ENCODE peak calls at places on chromosomes 5 and 9, in eight cellular contexts. One of them, this sample, is unnamed.

GRCh38 chr9:73640971-73641370 is 489.3 kb downstream of the ANXA1 start:
- DNase-seq in C1 segment of cervical spinal cord: no peak
- DNase-seq in HS-27A: no peak
- DNase-seq in tibial nerve: no peak
- DNase-seq in neural progenitor cell: no peak
- DNase-seq in PC-3: no peak
- DNase-seq in KBM-7: no peak
- DNase-seq in HFF-Myc: no peak
- DNase-seq in this sample: no peak

GRCh38 chr9:136613824-136614371 is 48.8 kb upstream of the EGFL7 start:
- DNase-seq in C1 segment of cervical spinal cord: no peak
- DNase-seq in HS-27A: no peak
- DNase-seq in tibial nerve: no peak
- DNase-seq in neural progenitor cell: no peak
- DNase-seq in PC-3: no peak
- DNase-seq in KBM-7: no peak
- DNase-seq in HFF-Myc: no peak
- DNase-seq in this sample: no peak

GRCh38 chr5:117245130-117245529 is 670.5 kb upstream of the SEMA6A start:
- DNase-seq in C1 segment of cervical spinal cord: no peak
- DNase-seq in HS-27A: no peak
- DNase-seq in tibial nerve: no peak
- DNase-seq in neural progenitor cell: no peak
- DNase-seq in PC-3: no peak
- DNase-seq in KBM-7: no peak
- DNase-seq in HFF-Myc: no peak
- DNase-seq in this sample: no peak

GRCh38 chr5:163916376-163916775 is 411.0 kb downstream of the MAT2B start:
- DNase-seq in C1 segment of cervical spinal cord: no peak
- DNase-seq in HS-27A: no peak
- DNase-seq in tibial nerve: peak; percentile 11
- DNase-seq in neural progenitor cell: no peak
- DNase-seq in PC-3: no peak
- DNase-seq in KBM-7: peak; percentile 92
- DNase-seq in HFF-Myc: no peak
- DNase-seq in this sample: peak; percentile 8

GRCh38 chr5:119411935-119412623 is 40.2 kb upstream of the HSD17B4 start:
- DNase-seq in C1 segment of cervical spinal cord: no peak
- DNase-seq in HS-27A: no peak
- DNase-seq in tibial nerve: peak; percentile 84
- DNase-seq in neural progenitor cell: peak; percentile 72
- DNase-seq in PC-3: peak; percentile 78
- DNase-seq in KBM-7: peak; percentile 85
- DNase-seq in HFF-Myc: peak; percentile 61
- DNase-seq in this sample: peak; percentile 79

GRCh38 chr9:95005276-95006141 is 279.0 kb downstream of the AOPEP start:
- DNase-seq in C1 segment of cervical spinal cord: no peak
- DNase-seq in HS-27A: no peak
- DNase-seq in tibial nerve: no peak
- DNase-seq in neural progenitor cell: peak; percentile 28
- DNase-seq in PC-3: peak; percentile 4
- DNase-seq in KBM-7: peak; percentile 30
- DNase-seq in HFF-Myc: no peak
- DNase-seq in this sample: no peak

GRCh38 chr9:35903049-35903448 is 3.0 kb upstream of the HRCT1 start:
- DNase-seq in C1 segment of cervical spinal cord: no peak
- DNase-seq in HS-27A: no peak
- DNase-seq in tibial nerve: peak; percentile 69
- DNase-seq in neural progenitor cell: peak; percentile 67
- DNase-seq in PC-3: peak; percentile 68
- DNase-seq in KBM-7: peak; percentile 59
- DNase-seq in HFF-Myc: peak; percentile 22
- DNase-seq in this sample: peak; percentile 74

GRCh38 chr5:62578540-62578939 is at the start of gene LRRC70:
- DNase-seq in C1 segment of cervical spinal cord: no peak
- DNase-seq in HS-27A: no peak
- DNase-seq in tibial nerve: no peak
- DNase-seq in neural progenitor cell: peak; percentile 21
- DNase-seq in PC-3: no peak
- DNase-seq in KBM-7: peak; percentile 92
- DNase-seq in HFF-Myc: peak; percentile 37
- DNase-seq in this sample: no peak

GRCh38 chr5:151805414-151806225 is 33.9 kb downstream of the G3BP1 start:
- DNase-seq in C1 segment of cervical spinal cord: no peak
- DNase-seq in HS-27A: no peak
- DNase-seq in tibial nerve: peak; percentile 6
- DNase-seq in neural progenitor cell: no peak
- DNase-seq in PC-3: no peak
- DNase-seq in KBM-7: no peak
- DNase-seq in HFF-Myc: peak; percentile 40
- DNase-seq in this sample: no peak

GRCh38 chr5:127878174-127878750 is 175.1 kb downstream of the CCDC192 start:
- DNase-seq in C1 segment of cervical spinal cord: no peak
- DNase-seq in HS-27A: no peak
- DNase-seq in tibial nerve: no peak
- DNase-seq in neural progenitor cell: peak; percentile 60
- DNase-seq in PC-3: peak; percentile 80
- DNase-seq in KBM-7: peak; percentile 58
- DNase-seq in HFF-Myc: peak; percentile 17
- DNase-seq in this sample: peak; percentile 21

GRCh38 chr5:124457901-124458300 is 288.5 kb downstream of the ZNF608 start:
- DNase-seq in C1 segment of cervical spinal cord: no peak
- DNase-seq in HS-27A: no peak
- DNase-seq in tibial nerve: no peak
- DNase-seq in neural progenitor cell: no peak
- DNase-seq in PC-3: no peak
- DNase-seq in KBM-7: no peak
- DNase-seq in HFF-Myc: no peak
- DNase-seq in this sample: no peak

GRCh38 chr5:58133631-58134296 is 326.1 kb downstream of the PLK2 start:
- DNase-seq in C1 segment of cervical spinal cord: no peak
- DNase-seq in HS-27A: no peak
- DNase-seq in tibial nerve: no peak
- DNase-seq in neural progenitor cell: no peak
- DNase-seq in PC-3: peak; percentile 66
- DNase-seq in KBM-7: no peak
- DNase-seq in HFF-Myc: peak; percentile 96
- DNase-seq in this sample: no peak

GRCh38 chr9:3528466-3528865 is 2.7 kb upstream of the RFX3 start:
- DNase-seq in C1 segment of cervical spinal cord: no peak
- DNase-seq in HS-27A: no peak
- DNase-seq in tibial nerve: no peak
- DNase-seq in neural progenitor cell: no peak
- DNase-seq in PC-3: no peak
- DNase-seq in KBM-7: peak; percentile 82
- DNase-seq in HFF-Myc: no peak
- DNase-seq in this sample: no peak

GRCh38 chr5:59540366-59540765 is 353.2 kb downstream of the PDE4D start:
- DNase-seq in C1 segment of cervical spinal cord: no peak
- DNase-seq in HS-27A: no peak
- DNase-seq in tibial nerve: no peak
- DNase-seq in neural progenitor cell: no peak
- DNase-seq in PC-3: no peak
- DNase-seq in KBM-7: no peak
- DNase-seq in HFF-Myc: no peak
- DNase-seq in this sample: no peak

GRCh38 chr5:141654298-141654697 is 3.1 kb upstream of the FCHSD1 start:
- DNase-seq in C1 segment of cervical spinal cord: no peak
- DNase-seq in HS-27A: no peak
- DNase-seq in tibial nerve: no peak
- DNase-seq in neural progenitor cell: no peak
- DNase-seq in PC-3: peak; percentile 52
- DNase-seq in KBM-7: no peak
- DNase-seq in HFF-Myc: no peak
- DNase-seq in this sample: no peak

GRCh38 chr9:112341741-112342140 is 8.3 kb upstream of the PTBP3 start:
- DNase-seq in C1 segment of cervical spinal cord: no peak
- DNase-seq in HS-27A: peak; percentile 72
- DNase-seq in tibial nerve: no peak
- DNase-seq in neural progenitor cell: no peak
- DNase-seq in PC-3: peak; percentile 54
- DNase-seq in KBM-7: no peak
- DNase-seq in HFF-Myc: no peak
- DNase-seq in this sample: no peak

GRCh38 chr9:94991961-94992907 is 265.7 kb downstream of the AOPEP start:
- DNase-seq in C1 segment of cervical spinal cord: no peak
- DNase-seq in HS-27A: no peak
- DNase-seq in tibial nerve: no peak
- DNase-seq in neural progenitor cell: no peak
- DNase-seq in PC-3: no peak
- DNase-seq in KBM-7: no peak
- DNase-seq in HFF-Myc: no peak
- DNase-seq in this sample: no peak

GRCh38 chr5:67620386-67621039 is 423.9 kb upstream of the CD180 start:
- DNase-seq in C1 segment of cervical spinal cord: no peak
- DNase-seq in HS-27A: no peak
- DNase-seq in tibial nerve: no peak
- DNase-seq in neural progenitor cell: no peak
- DNase-seq in PC-3: no peak
- DNase-seq in KBM-7: no peak
- DNase-seq in HFF-Myc: no peak
- DNase-seq in this sample: no peak

GRCh38 chr5:99019254-99019653 is 90.4 kb upstream of the CHD1 start:
- DNase-seq in C1 segment of cervical spinal cord: no peak
- DNase-seq in HS-27A: no peak
- DNase-seq in tibial nerve: no peak
- DNase-seq in neural progenitor cell: no peak
- DNase-seq in PC-3: no peak
- DNase-seq in KBM-7: no peak
- DNase-seq in HFF-Myc: no peak
- DNase-seq in this sample: no peak

GRCh38 chr9:120985759-120986353 is 59.3 kb upstream of the TRAF1 start:
- DNase-seq in C1 segment of cervical spinal cord: no peak
- DNase-seq in HS-27A: peak; percentile 24
- DNase-seq in tibial nerve: peak; percentile 54
- DNase-seq in neural progenitor cell: peak; percentile 75
- DNase-seq in PC-3: peak; percentile 75
- DNase-seq in KBM-7: peak; percentile 52
- DNase-seq in HFF-Myc: peak; percentile 26
- DNase-seq in this sample: peak; percentile 12

GRCh38 chr9:121316378-121316777 is 48.4 kb downstream of the GSN start:
- DNase-seq in C1 segment of cervical spinal cord: no peak
- DNase-seq in HS-27A: no peak
- DNase-seq in tibial nerve: no peak
- DNase-seq in neural progenitor cell: no peak
- DNase-seq in PC-3: no peak
- DNase-seq in KBM-7: no peak
- DNase-seq in HFF-Myc: no peak
- DNase-seq in this sample: no peak

GRCh38 chr5:63570752-63571151 is 391.5 kb downstream of the HTR1A start:
- DNase-seq in C1 segment of cervical spinal cord: no peak
- DNase-seq in HS-27A: no peak
- DNase-seq in tibial nerve: no peak
- DNase-seq in neural progenitor cell: peak; percentile 46
- DNase-seq in PC-3: no peak
- DNase-seq in KBM-7: no peak
- DNase-seq in HFF-Myc: no peak
- DNase-seq in this sample: no peak

GRCh38 chr5:111548992-111549649 is 36.8 kb upstream of the STARD4 start:
- DNase-seq in C1 segment of cervical spinal cord: no peak
- DNase-seq in HS-27A: no peak
- DNase-seq in tibial nerve: no peak
- DNase-seq in neural progenitor cell: no peak
- DNase-seq in PC-3: peak; percentile 40
- DNase-seq in KBM-7: no peak
- DNase-seq in HFF-Myc: no peak
- DNase-seq in this sample: no peak

GRCh38 chr9:83068414-83068813 is 5.5 kb upstream of the RASEF start:
- DNase-seq in C1 segment of cervical spinal cord: no peak
- DNase-seq in HS-27A: no peak
- DNase-seq in tibial nerve: no peak
- DNase-seq in neural progenitor cell: no peak
- DNase-seq in PC-3: no peak
- DNase-seq in KBM-7: no peak
- DNase-seq in HFF-Myc: no peak
- DNase-seq in this sample: no peak

GRCh38 chr5:13408616-13409015 is 535.9 kb downstream of the DNAH5 start:
- DNase-seq in C1 segment of cervical spinal cord: no peak
- DNase-seq in HS-27A: peak; percentile 75
- DNase-seq in tibial nerve: no peak
- DNase-seq in neural progenitor cell: no peak
- DNase-seq in PC-3: peak; percentile 77
- DNase-seq in KBM-7: no peak
- DNase-seq in HFF-Myc: no peak
- DNase-seq in this sample: no peak

GRCh38 chr9:116081437-116082110 is 72.0 kb upstream of the PAPPA start:
- DNase-seq in C1 segment of cervical spinal cord: no peak
- DNase-seq in HS-27A: no peak
- DNase-seq in tibial nerve: no peak
- DNase-seq in neural progenitor cell: no peak
- DNase-seq in PC-3: no peak
- DNase-seq in KBM-7: no peak
- DNase-seq in HFF-Myc: no peak
- DNase-seq in this sample: no peak

GRCh38 chr9:24545285-24545684 is 412 bp downstream of the IZUMO3 start:
- DNase-seq in C1 segment of cervical spinal cord: no peak
- DNase-seq in HS-27A: no peak
- DNase-seq in tibial nerve: no peak
- DNase-seq in neural progenitor cell: peak; percentile 15
- DNase-seq in PC-3: no peak
- DNase-seq in KBM-7: no peak
- DNase-seq in HFF-Myc: no peak
- DNase-seq in this sample: no peak